ENCODE peak calls at places on chromosomes 13 and 19, in eight cellular contexts. X, A, S, L, H, T, O and J are unnamed samples.

GRCh38 chr19:50661087-50661486 is 11.8 kb downstream of the C19orf81 start:
- DNase-seq in L (no peak), O (no peak), S (no peak), T (no peak), A (no peak), X (no peak), H (no peak), J (no peak)

GRCh38 chr19:16013851-16014840 is 62.1 kb upstream of the TPM4 start:
- DNase-seq in L (no peak), S (no peak), T (no peak), A (no peak), O (no peak), X (no peak), H (no peak), J (no peak)

GRCh38 chr13:33208290-33208990 is 77.1 kb downstream of the STARD13 start:
- DNase-seq in O (no peak), L (no peak), T (no peak), A (no peak), S (no peak), X (no peak), H (no peak), J (no peak)

GRCh38 chr13:113526466-113527220 is 36.1 kb upstream of the DCUN1D2 start:
- DNase-seq in X (no peak), H (no peak), A (no peak), T (no peak), S (no peak), O (no peak), L (no peak), J (no peak)

GRCh38 chr19:2170219-2170618 is 6.5 kb downstream of the DOT1L start:
- DNase-seq in H (no peak), A (no peak), X (no peak), S (no peak), L (no peak), O (no peak), T (no peak), J (no peak)

GRCh38 chr13:100789968-100790367 is 115.4 kb upstream of the TMTC4 start:
- DNase-seq in O (no peak), L (no peak), S (no peak), A (no peak), H (no peak), T (no peak), X (no peak), J (no peak)

GRCh38 chr13:20609145-20609544 is 42.2 kb downstream of the IFT88 start:
- DNase-seq in A (no peak), T (no peak), X (no peak), S (no peak), H (no peak), O (no peak), L (no peak), J (no peak)

GRCh38 chr13:80217614-80218456 is 123.1 kb downstream of the SPRY2 start:
- DNase-seq in L (no peak), H (no peak), A (no peak), X (no peak), O (no peak), T (no peak), S (peak), J (no peak)

GRCh38 chr19:46404039-46404883 is 9.1 kb downstream of the CCDC8 start:
- DNase-seq in S (no peak), T (no peak), A (no peak), H (no peak), O (no peak), L (no peak), X (no peak), J (peak)

GRCh38 chr13:112857914-112858490 is 111.0 kb upstream of the MCF2L start:
- DNase-seq in O (no peak), H (no peak), A (no peak), S (no peak), X (no peak), L (no peak), T (no peak), J (no peak)

GRCh38 chr13:101398191-101398590 is 18.1 kb downstream of the NALCN start:
- DNase-seq in L (no peak), S (no peak), A (no peak), T (no peak), O (no peak), H (no peak), X (no peak), J (no peak)

GRCh38 chr19:15432018-15432494 is 13.3 kb upstream of the AKAP8L start:
- DNase-seq in H (no peak), T (no peak), O (no peak), S (no peak), L (no peak), A (no peak), X (no peak), J (peak)

GRCh38 chr19:20167020-20167644 is at the start of gene ZNF486:
- DNase-seq in A (peak), L (peak), S (peak), H (peak), T (no peak), O (peak), X (peak), J (peak)

GRCh38 chr19:10155834-10156233 is 36.1 kb upstream of the EIF3G start:
- DNase-seq in O (no peak), A (no peak), S (no peak), T (no peak), X (no peak), L (no peak), H (no peak), J (no peak)

GRCh38 chr13:110000534-110001345 is 214.4 kb upstream of the IRS2 start:
- DNase-seq in S (no peak), T (no peak), L (no peak), H (no peak), O (no peak), X (no peak), A (no peak), J (no peak)

GRCh38 chr13:52812941-52813340 is 35.5 kb downstream of the PCDH8 start:
- DNase-seq in A (no peak), O (no peak), L (no peak), S (no peak), T (no peak), X (no peak), H (no peak), J (no peak)

GRCh38 chr13:98454389-98454881 is 122.5 kb downstream of the STK24 start:
- DNase-seq in H (no peak), O (no peak), T (no peak), A (no peak), L (no peak), X (no peak), S (no peak), J (no peak)